ENCODE peak calls at places on chromosomes 3 and 15, in eight cellular contexts. One of them, this sample, is unnamed.

GRCh38 chr3:111241960-111242359 is 170.3 kb downstream of the NECTIN3 start:
- DNase-seq in A549: no peak
- DNase-seq in GM06990: no peak
- DNase-seq in HuH-7: no peak
- DNase-seq in iris pigment epithelial cell: no peak
- DNase-seq in IMR-90: no peak
- DNase-seq in stimulated activated CD4-positive, alpha-beta T cell treated with anti-CD3 and anti-CD28 coated beads, TNF-alpha, amount 100 ng/mL, for 4 hours: no peak
- DNase-seq in GM13976: no peak
- DNase-seq in this sample: no peak

GRCh38 chr3:82791241-82791640 is 1029.8 kb upstream of the GBE1 start:
- DNase-seq in A549: no peak
- DNase-seq in GM06990: no peak
- DNase-seq in HuH-7: no peak
- DNase-seq in iris pigment epithelial cell: no peak
- DNase-seq in IMR-90: no peak
- DNase-seq in stimulated activated CD4-positive, alpha-beta T cell treated with anti-CD3 and anti-CD28 coated beads, TNF-alpha, amount 100 ng/mL, for 4 hours: no peak
- DNase-seq in GM13976: no peak
- DNase-seq in this sample: no peak

GRCh38 chr3:98326036-98326435 is 27.6 kb upstream of the OR5K4 start:
- DNase-seq in A549: no peak
- DNase-seq in GM06990: no peak
- DNase-seq in HuH-7: no peak
- DNase-seq in iris pigment epithelial cell: no peak
- DNase-seq in IMR-90: no peak
- DNase-seq in stimulated activated CD4-positive, alpha-beta T cell treated with anti-CD3 and anti-CD28 coated beads, TNF-alpha, amount 100 ng/mL, for 4 hours: no peak
- DNase-seq in GM13976: no peak
- DNase-seq in this sample: no peak

GRCh38 chr3:15097889-15098288 is 1.1 kb downstream of the RBSN start:
- DNase-seq in A549: no peak
- DNase-seq in GM06990: peak; percentile 52
- DNase-seq in HuH-7: no peak
- DNase-seq in iris pigment epithelial cell: peak; percentile 14
- DNase-seq in IMR-90: no peak
- DNase-seq in stimulated activated CD4-positive, alpha-beta T cell treated with anti-CD3 and anti-CD28 coated beads, TNF-alpha, amount 100 ng/mL, for 4 hours: no peak
- DNase-seq in GM13976: no peak
- DNase-seq in this sample: no peak

GRCh38 chr3:52892290-52892624 is 5.1 kb downstream of the STIMATE start:
- DNase-seq in A549: no peak
- DNase-seq in GM06990: no peak
- DNase-seq in HuH-7: no peak
- DNase-seq in iris pigment epithelial cell: no peak
- DNase-seq in IMR-90: no peak
- DNase-seq in stimulated activated CD4-positive, alpha-beta T cell treated with anti-CD3 and anti-CD28 coated beads, TNF-alpha, amount 100 ng/mL, for 4 hours: no peak
- DNase-seq in GM13976: no peak
- DNase-seq in this sample: no peak

GRCh38 chr15:29778382-29778781 is 43.9 kb downstream of the TJP1 start:
- DNase-seq in A549: no peak
- DNase-seq in GM06990: no peak
- DNase-seq in HuH-7: no peak
- DNase-seq in iris pigment epithelial cell: no peak
- DNase-seq in IMR-90: no peak
- DNase-seq in stimulated activated CD4-positive, alpha-beta T cell treated with anti-CD3 and anti-CD28 coated beads, TNF-alpha, amount 100 ng/mL, for 4 hours: no peak
- DNase-seq in GM13976: no peak
- DNase-seq in this sample: no peak

GRCh38 chr3:134086616-134087015 is 56.9 kb upstream of the SLCO2A1 start:
- DNase-seq in A549: no peak
- DNase-seq in GM06990: no peak
- DNase-seq in HuH-7: no peak
- DNase-seq in iris pigment epithelial cell: no peak
- DNase-seq in IMR-90: no peak
- DNase-seq in stimulated activated CD4-positive, alpha-beta T cell treated with anti-CD3 and anti-CD28 coated beads, TNF-alpha, amount 100 ng/mL, for 4 hours: no peak
- DNase-seq in GM13976: no peak
- DNase-seq in this sample: no peak

GRCh38 chr3:976021-976420 is 116.8 kb upstream of the CNTN6 start:
- DNase-seq in A549: no peak
- DNase-seq in GM06990: no peak
- DNase-seq in HuH-7: no peak
- DNase-seq in iris pigment epithelial cell: no peak
- DNase-seq in IMR-90: no peak
- DNase-seq in stimulated activated CD4-positive, alpha-beta T cell treated with anti-CD3 and anti-CD28 coated beads, TNF-alpha, amount 100 ng/mL, for 4 hours: no peak
- DNase-seq in GM13976: no peak
- DNase-seq in this sample: no peak

GRCh38 chr3:114144909-114145688 is 33.8 kb downstream of the DRD3 start:
- DNase-seq in A549: no peak
- DNase-seq in GM06990: no peak
- DNase-seq in HuH-7: no peak
- DNase-seq in iris pigment epithelial cell: peak; percentile 97
- DNase-seq in IMR-90: peak; percentile 94
- DNase-seq in stimulated activated CD4-positive, alpha-beta T cell treated with anti-CD3 and anti-CD28 coated beads, TNF-alpha, amount 100 ng/mL, for 4 hours: no peak
- DNase-seq in GM13976: peak; percentile 24
- DNase-seq in this sample: no peak

GRCh38 chr3:144128117-144128892 is 156.7 kb downstream of the DIPK2A start:
- DNase-seq in A549: no peak
- DNase-seq in GM06990: peak; percentile 58
- DNase-seq in HuH-7: no peak
- DNase-seq in iris pigment epithelial cell: no peak
- DNase-seq in IMR-90: no peak
- DNase-seq in stimulated activated CD4-positive, alpha-beta T cell treated with anti-CD3 and anti-CD28 coated beads, TNF-alpha, amount 100 ng/mL, for 4 hours: no peak
- DNase-seq in GM13976: peak; percentile 42
- DNase-seq in this sample: no peak

GRCh38 chr15:61116830-61117229 is 112.3 kb downstream of the RORA start:
- DNase-seq in A549: no peak
- DNase-seq in GM06990: no peak
- DNase-seq in HuH-7: no peak
- DNase-seq in iris pigment epithelial cell: no peak
- DNase-seq in IMR-90: no peak
- DNase-seq in stimulated activated CD4-positive, alpha-beta T cell treated with anti-CD3 and anti-CD28 coated beads, TNF-alpha, amount 100 ng/mL, for 4 hours: no peak
- DNase-seq in GM13976: no peak
- DNase-seq in this sample: no peak

GRCh38 chr3:140308535-140308934 is 369.3 kb upstream of the TRIM42 start:
- DNase-seq in A549: no peak
- DNase-seq in GM06990: no peak
- DNase-seq in HuH-7: no peak
- DNase-seq in iris pigment epithelial cell: no peak
- DNase-seq in IMR-90: no peak
- DNase-seq in stimulated activated CD4-positive, alpha-beta T cell treated with anti-CD3 and anti-CD28 coated beads, TNF-alpha, amount 100 ng/mL, for 4 hours: no peak
- DNase-seq in GM13976: no peak
- DNase-seq in this sample: no peak

GRCh38 chr3:139202959-139203349 is 140.9 kb upstream of the MRPS22 start:
- DNase-seq in A549: no peak
- DNase-seq in GM06990: no peak
- DNase-seq in HuH-7: no peak
- DNase-seq in iris pigment epithelial cell: no peak
- DNase-seq in IMR-90: no peak
- DNase-seq in stimulated activated CD4-positive, alpha-beta T cell treated with anti-CD3 and anti-CD28 coated beads, TNF-alpha, amount 100 ng/mL, for 4 hours: no peak
- DNase-seq in GM13976: no peak
- DNase-seq in this sample: no peak

GRCh38 chr3:5087209-5087608 is 34.9 kb upstream of the ARL8B start:
- DNase-seq in A549: no peak
- DNase-seq in GM06990: no peak
- DNase-seq in HuH-7: no peak
- DNase-seq in iris pigment epithelial cell: no peak
- DNase-seq in IMR-90: no peak
- DNase-seq in stimulated activated CD4-positive, alpha-beta T cell treated with anti-CD3 and anti-CD28 coated beads, TNF-alpha, amount 100 ng/mL, for 4 hours: no peak
- DNase-seq in GM13976: no peak
- DNase-seq in this sample: no peak

GRCh38 chr15:66628976-66629723 is 63.4 kb upstream of the LCTL start:
- DNase-seq in A549: no peak
- DNase-seq in GM06990: no peak
- DNase-seq in HuH-7: no peak
- DNase-seq in iris pigment epithelial cell: no peak
- DNase-seq in IMR-90: no peak
- DNase-seq in stimulated activated CD4-positive, alpha-beta T cell treated with anti-CD3 and anti-CD28 coated beads, TNF-alpha, amount 100 ng/mL, for 4 hours: no peak
- DNase-seq in GM13976: no peak
- DNase-seq in this sample: peak; percentile 72

GRCh38 chr15:85800460-85801123 is 5.9 kb upstream of the KLHL25 start:
- DNase-seq in A549: peak; percentile 91
- DNase-seq in GM06990: no peak
- DNase-seq in HuH-7: peak; percentile 55
- DNase-seq in iris pigment epithelial cell: peak; percentile 63
- DNase-seq in IMR-90: peak; percentile 61
- DNase-seq in stimulated activated CD4-positive, alpha-beta T cell treated with anti-CD3 and anti-CD28 coated beads, TNF-alpha, amount 100 ng/mL, for 4 hours: no peak
- DNase-seq in GM13976: no peak
- DNase-seq in this sample: no peak

GRCh38 chr3:39879581-39879980 is 70.2 kb downstream of the MYRIP start:
- DNase-seq in A549: no peak
- DNase-seq in GM06990: no peak
- DNase-seq in HuH-7: no peak
- DNase-seq in iris pigment epithelial cell: no peak
- DNase-seq in IMR-90: no peak
- DNase-seq in stimulated activated CD4-positive, alpha-beta T cell treated with anti-CD3 and anti-CD28 coated beads, TNF-alpha, amount 100 ng/mL, for 4 hours: no peak
- DNase-seq in GM13976: no peak
- DNase-seq in this sample: no peak

GRCh38 chr3:11907667-11908660 is 61.3 kb upstream of the TAMM41 start:
- DNase-seq in A549: no peak
- DNase-seq in GM06990: no peak
- DNase-seq in HuH-7: no peak
- DNase-seq in iris pigment epithelial cell: peak; percentile 10
- DNase-seq in IMR-90: peak; percentile 13
- DNase-seq in stimulated activated CD4-positive, alpha-beta T cell treated with anti-CD3 and anti-CD28 coated beads, TNF-alpha, amount 100 ng/mL, for 4 hours: no peak
- DNase-seq in GM13976: no peak
- DNase-seq in this sample: no peak

GRCh38 chr3:66957357-66957756 is 40.8 kb upstream of the KBTBD8 start:
- DNase-seq in A549: no peak
- DNase-seq in GM06990: no peak
- DNase-seq in HuH-7: no peak
- DNase-seq in iris pigment epithelial cell: no peak
- DNase-seq in IMR-90: no peak
- DNase-seq in stimulated activated CD4-positive, alpha-beta T cell treated with anti-CD3 and anti-CD28 coated beads, TNF-alpha, amount 100 ng/mL, for 4 hours: no peak
- DNase-seq in GM13976: no peak
- DNase-seq in this sample: no peak

GRCh38 chr15:90962021-90962420 is 7.3 kb downstream of the RCCD1 start:
- DNase-seq in A549: no peak
- DNase-seq in GM06990: no peak
- DNase-seq in HuH-7: no peak
- DNase-seq in iris pigment epithelial cell: no peak
- DNase-seq in IMR-90: no peak
- DNase-seq in stimulated activated CD4-positive, alpha-beta T cell treated with anti-CD3 and anti-CD28 coated beads, TNF-alpha, amount 100 ng/mL, for 4 hours: no peak
- DNase-seq in GM13976: no peak
- DNase-seq in this sample: no peak

GRCh38 chr15:94858449-94858848 is 627.1 kb downstream of the MCTP2 start:
- DNase-seq in A549: no peak
- DNase-seq in GM06990: no peak
- DNase-seq in HuH-7: no peak
- DNase-seq in iris pigment epithelial cell: no peak
- DNase-seq in IMR-90: no peak
- DNase-seq in stimulated activated CD4-positive, alpha-beta T cell treated with anti-CD3 and anti-CD28 coated beads, TNF-alpha, amount 100 ng/mL, for 4 hours: no peak
- DNase-seq in GM13976: no peak
- DNase-seq in this sample: no peak

GRCh38 chr3:130894130-130894872 is 417 bp downstream of the ATP2C1 start:
- DNase-seq in A549: peak; percentile 4
- DNase-seq in GM06990: no peak
- DNase-seq in HuH-7: peak; percentile 32
- DNase-seq in iris pigment epithelial cell: peak; percentile 34
- DNase-seq in IMR-90: no peak
- DNase-seq in stimulated activated CD4-positive, alpha-beta T cell treated with anti-CD3 and anti-CD28 coated beads, TNF-alpha, amount 100 ng/mL, for 4 hours: peak; percentile 16
- DNase-seq in GM13976: peak; percentile 36
- DNase-seq in this sample: peak; percentile 50

GRCh38 chr15:47571241-47571640 is 146.1 kb upstream of the SEMA6D start:
- DNase-seq in A549: no peak
- DNase-seq in GM06990: no peak
- DNase-seq in HuH-7: no peak
- DNase-seq in iris pigment epithelial cell: no peak
- DNase-seq in IMR-90: no peak
- DNase-seq in stimulated activated CD4-positive, alpha-beta T cell treated with anti-CD3 and anti-CD28 coated beads, TNF-alpha, amount 100 ng/mL, for 4 hours: no peak
- DNase-seq in GM13976: no peak
- DNase-seq in this sample: no peak

GRCh38 chr3:37291275-37291700 is 116.9 kb upstream of the LRRFIP2 start:
- DNase-seq in A549: peak; percentile 34
- DNase-seq in GM06990: no peak
- DNase-seq in HuH-7: no peak
- DNase-seq in iris pigment epithelial cell: peak; percentile 86
- DNase-seq in IMR-90: peak; percentile 88
- DNase-seq in stimulated activated CD4-positive, alpha-beta T cell treated with anti-CD3 and anti-CD28 coated beads, TNF-alpha, amount 100 ng/mL, for 4 hours: no peak
- DNase-seq in GM13976: no peak
- DNase-seq in this sample: peak; percentile 71

GRCh38 chr3:112416391-112417212 is 82.7 kb downstream of the BTLA start:
- DNase-seq in A549: no peak
- DNase-seq in GM06990: no peak
- DNase-seq in HuH-7: no peak
- DNase-seq in iris pigment epithelial cell: no peak
- DNase-seq in IMR-90: no peak
- DNase-seq in stimulated activated CD4-positive, alpha-beta T cell treated with anti-CD3 and anti-CD28 coated beads, TNF-alpha, amount 100 ng/mL, for 4 hours: no peak
- DNase-seq in GM13976: no peak
- DNase-seq in this sample: no peak

GRCh38 chr3:81154611-81155143 is 606.8 kb downstream of the GBE1 start:
- DNase-seq in A549: no peak
- DNase-seq in GM06990: no peak
- DNase-seq in HuH-7: peak; percentile 2
- DNase-seq in iris pigment epithelial cell: no peak
- DNase-seq in IMR-90: no peak
- DNase-seq in stimulated activated CD4-positive, alpha-beta T cell treated with anti-CD3 and anti-CD28 coated beads, TNF-alpha, amount 100 ng/mL, for 4 hours: no peak
- DNase-seq in GM13976: no peak
- DNase-seq in this sample: no peak

GRCh38 chr3:51940648-51941421 is 869 bp downstream of the RRP9 start:
- DNase-seq in A549: no peak
- DNase-seq in GM06990: no peak
- DNase-seq in HuH-7: no peak
- DNase-seq in iris pigment epithelial cell: peak; percentile 21
- DNase-seq in IMR-90: no peak
- DNase-seq in stimulated activated CD4-positive, alpha-beta T cell treated with anti-CD3 and anti-CD28 coated beads, TNF-alpha, amount 100 ng/mL, for 4 hours: no peak
- DNase-seq in GM13976: no peak
- DNase-seq in this sample: no peak

GRCh38 chr15:73002509-73002908 is 49.8 kb upstream of the NEO1 start:
- DNase-seq in A549: no peak
- DNase-seq in GM06990: no peak
- DNase-seq in HuH-7: no peak
- DNase-seq in iris pigment epithelial cell: peak; percentile 46
- DNase-seq in IMR-90: peak; percentile 97
- DNase-seq in stimulated activated CD4-positive, alpha-beta T cell treated with anti-CD3 and anti-CD28 coated beads, TNF-alpha, amount 100 ng/mL, for 4 hours: no peak
- DNase-seq in GM13976: no peak
- DNase-seq in this sample: no peak

GRCh38 chr15:52121896-52122295 is 9.3 kb upstream of the BCL2L10 start:
- DNase-seq in A549: no peak
- DNase-seq in GM06990: no peak
- DNase-seq in HuH-7: no peak
- DNase-seq in iris pigment epithelial cell: no peak
- DNase-seq in IMR-90: peak; percentile 59
- DNase-seq in stimulated activated CD4-positive, alpha-beta T cell treated with anti-CD3 and anti-CD28 coated beads, TNF-alpha, amount 100 ng/mL, for 4 hours: no peak
- DNase-seq in GM13976: no peak
- DNase-seq in this sample: no peak